ENCODE peak calls at places on chromosomes 5 and 9, in eight cellular contexts. One of them, this sample, is unnamed.

GRCh38 chr5:6773342-6774035 is 60.3 kb downstream of the TENT4A start:
- DNase-seq in HAP-1: no peak
- DNase-seq in adrenal gland: no peak
- DNase-seq in cardiac muscle cell: no peak
- DNase-seq in Panc1: no peak
- DNase-seq in stomach: no peak
- DNase-seq in astrocyte: no peak
- DNase-seq in sigmoid colon: no peak
- DNase-seq in this sample: no peak

GRCh38 chr9:79129865-79130480 is 441.8 kb upstream of the TLE4 start:
- DNase-seq in astrocyte: peak; percentile 30
- DNase-seq in cardiac muscle cell: peak; percentile 72
- DNase-seq in Panc1: peak; percentile 2
- DNase-seq in sigmoid colon: no peak
- DNase-seq in adrenal gland: peak; percentile 43
- DNase-seq in stomach: peak; percentile 57
- DNase-seq in HAP-1: peak; percentile 9
- DNase-seq in this sample: peak; percentile 33

GRCh38 chr5:137858223-137858916 is 9.3 kb upstream of the MYOT start:
- DNase-seq in Panc1: no peak
- DNase-seq in sigmoid colon: no peak
- DNase-seq in HAP-1: no peak
- DNase-seq in adrenal gland: no peak
- DNase-seq in astrocyte: peak; percentile 27
- DNase-seq in stomach: no peak
- DNase-seq in cardiac muscle cell: peak; percentile 63
- DNase-seq in this sample: no peak

GRCh38 chr5:135105105-135105484 is 71.1 kb upstream of the PITX1 start:
- DNase-seq in Panc1: no peak
- DNase-seq in stomach: no peak
- DNase-seq in HAP-1: no peak
- DNase-seq in cardiac muscle cell: no peak
- DNase-seq in astrocyte: no peak
- DNase-seq in adrenal gland: no peak
- DNase-seq in sigmoid colon: peak; percentile 34
- DNase-seq in this sample: no peak

GRCh38 chr5:125554355-125554754 is 807.9 kb upstream of the ZNF608 start:
- DNase-seq in cardiac muscle cell: no peak
- DNase-seq in Panc1: no peak
- DNase-seq in stomach: no peak
- DNase-seq in astrocyte: no peak
- DNase-seq in HAP-1: no peak
- DNase-seq in adrenal gland: no peak
- DNase-seq in sigmoid colon: no peak
- DNase-seq in this sample: no peak

GRCh38 chr9:93264338-93265125 is 80.6 kb downstream of the WNK2 start:
- DNase-seq in HAP-1: no peak
- DNase-seq in adrenal gland: no peak
- DNase-seq in astrocyte: no peak
- DNase-seq in cardiac muscle cell: no peak
- DNase-seq in sigmoid colon: peak; percentile 55
- DNase-seq in stomach: no peak
- DNase-seq in Panc1: no peak
- DNase-seq in this sample: peak; percentile 15

GRCh38 chr5:88660947-88661869 is 221.8 kb downstream of the MEF2C start:
- DNase-seq in HAP-1: peak; percentile 95
- DNase-seq in sigmoid colon: peak; percentile 83
- DNase-seq in Panc1: no peak
- DNase-seq in astrocyte: peak; percentile 97
- DNase-seq in adrenal gland: peak; percentile 96
- DNase-seq in stomach: no peak
- DNase-seq in cardiac muscle cell: peak; percentile 75
- DNase-seq in this sample: peak; percentile 51

GRCh38 chr5:56072863-56073777 is 78.4 kb upstream of the IL6ST start:
- DNase-seq in sigmoid colon: no peak
- DNase-seq in Panc1: no peak
- DNase-seq in adrenal gland: no peak
- DNase-seq in HAP-1: no peak
- DNase-seq in cardiac muscle cell: peak; percentile 56
- DNase-seq in stomach: no peak
- DNase-seq in astrocyte: peak; percentile 20
- DNase-seq in this sample: no peak

GRCh38 chr5:140345919-140346347 is 470 bp downstream of the HBEGF start:
- DNase-seq in sigmoid colon: peak; percentile 88
- DNase-seq in astrocyte: peak; percentile 56
- DNase-seq in Panc1: peak; percentile 33
- DNase-seq in HAP-1: peak; percentile 28
- DNase-seq in adrenal gland: peak; percentile 73
- DNase-seq in cardiac muscle cell: peak; percentile 74
- DNase-seq in stomach: peak; percentile 68
- DNase-seq in this sample: peak; percentile 61

GRCh38 chr9:12878342-12878978 is 103.6 kb downstream of the LURAP1L start:
- DNase-seq in astrocyte: no peak
- DNase-seq in HAP-1: no peak
- DNase-seq in cardiac muscle cell: no peak
- DNase-seq in stomach: no peak
- DNase-seq in adrenal gland: no peak
- DNase-seq in sigmoid colon: no peak
- DNase-seq in Panc1: no peak
- DNase-seq in this sample: no peak

GRCh38 chr5:91499943-91500531 is 116.9 kb upstream of the ARRDC3 start:
- DNase-seq in adrenal gland: no peak
- DNase-seq in astrocyte: peak; percentile 37
- DNase-seq in Panc1: peak; percentile 35
- DNase-seq in stomach: no peak
- DNase-seq in sigmoid colon: no peak
- DNase-seq in cardiac muscle cell: peak; percentile 65
- DNase-seq in HAP-1: peak; percentile 52
- DNase-seq in this sample: no peak

GRCh38 chr5:149466457-149466972 is 84.7 kb downstream of the CSNK1A1 start:
- DNase-seq in sigmoid colon: no peak
- DNase-seq in astrocyte: peak; percentile 84
- DNase-seq in cardiac muscle cell: peak; percentile 56
- DNase-seq in HAP-1: no peak
- DNase-seq in Panc1: no peak
- DNase-seq in stomach: no peak
- DNase-seq in adrenal gland: peak; percentile 88
- DNase-seq in this sample: peak; percentile 57

GRCh38 chr9:27528886-27529315 is 713 bp downstream of the MOB3B start:
- DNase-seq in cardiac muscle cell: peak; percentile 11
- DNase-seq in adrenal gland: peak; percentile 54
- DNase-seq in stomach: peak; percentile 52
- DNase-seq in astrocyte: peak; percentile 2
- DNase-seq in sigmoid colon: peak; percentile 87
- DNase-seq in Panc1: no peak
- DNase-seq in HAP-1: peak; percentile 45
- DNase-seq in this sample: peak; percentile 70

GRCh38 chr5:146647656-146648199 is 131.7 kb upstream of the GPR151 start:
- DNase-seq in stomach: no peak
- DNase-seq in astrocyte: peak; percentile 43
- DNase-seq in sigmoid colon: no peak
- DNase-seq in Panc1: no peak
- DNase-seq in HAP-1: no peak
- DNase-seq in adrenal gland: no peak
- DNase-seq in cardiac muscle cell: no peak
- DNase-seq in this sample: no peak

GRCh38 chr9:69715096-69715495 is 42.9 kb upstream of the APBA1 start:
- DNase-seq in cardiac muscle cell: no peak
- DNase-seq in stomach: no peak
- DNase-seq in Panc1: no peak
- DNase-seq in sigmoid colon: no peak
- DNase-seq in HAP-1: no peak
- DNase-seq in adrenal gland: no peak
- DNase-seq in astrocyte: no peak
- DNase-seq in this sample: no peak

GRCh38 chr9:69718218-69718617 is 41.6 kb downstream of the PTAR1 start:
- DNase-seq in HAP-1: no peak
- DNase-seq in cardiac muscle cell: no peak
- DNase-seq in adrenal gland: no peak
- DNase-seq in astrocyte: no peak
- DNase-seq in Panc1: no peak
- DNase-seq in sigmoid colon: no peak
- DNase-seq in stomach: no peak
- DNase-seq in this sample: peak; percentile 48

GRCh38 chr9:69715825-69716224 is 43.7 kb upstream of the APBA1 start:
- DNase-seq in HAP-1: no peak
- DNase-seq in adrenal gland: no peak
- DNase-seq in Panc1: no peak
- DNase-seq in astrocyte: no peak
- DNase-seq in sigmoid colon: no peak
- DNase-seq in stomach: no peak
- DNase-seq in cardiac muscle cell: no peak
- DNase-seq in this sample: no peak

GRCh38 chr9:69719368-69719767 is 40.4 kb downstream of the PTAR1 start:
- DNase-seq in sigmoid colon: no peak
- DNase-seq in astrocyte: peak; percentile 0
- DNase-seq in adrenal gland: no peak
- DNase-seq in Panc1: no peak
- DNase-seq in HAP-1: peak; percentile 84
- DNase-seq in stomach: no peak
- DNase-seq in cardiac muscle cell: peak; percentile 67
- DNase-seq in this sample: no peak
- H3K4me1 ChIP-seq in sigmoid colon: no peaks in the 10 kb centered on the region
- H3K4me1 ChIP-seq in astrocyte: no peaks in the 10 kb centered on the region
- H3K4me1 ChIP-seq in adrenal gland: no peaks in the 10 kb centered on the region
- H3K4me1 ChIP-seq in Panc1: no peaks in the 10 kb centered on the region
- H3K4me1 ChIP-seq in HAP-1: peaks cover 19% of the 10 kb centered on the region
- H3K4me1 ChIP-seq in stomach: no peaks in the 10 kb centered on the region
- H3K4me1 ChIP-seq in cardiac muscle cell: no peaks in the 10 kb centered on the region
- H3K4me1 ChIP-seq in this sample: peaks cover 9% of the 10 kb centered on the region

GRCh38 chr5:173256800-173257199 is 21.8 kb upstream of the NKX2-5 start:
- DNase-seq in HAP-1: no peak
- DNase-seq in astrocyte: no peak
- DNase-seq in Panc1: no peak
- DNase-seq in stomach: no peak
- DNase-seq in cardiac muscle cell: no peak
- DNase-seq in adrenal gland: no peak
- DNase-seq in sigmoid colon: no peak
- DNase-seq in this sample: no peak
- H3K27me3 ChIP-seq in HAP-1: peaks cover 2% of the 10 kb centered on the region
- H3K27me3 ChIP-seq in astrocyte: peaks cover 61% of the 10 kb centered on the region
- H3K27me3 ChIP-seq in Panc1: peaks cover 5% of the 10 kb centered on the region
- H3K27me3 ChIP-seq in stomach: no peaks in the 10 kb centered on the region
- H3K27me3 ChIP-seq in cardiac muscle cell: no peaks in the 10 kb centered on the region
- H3K27me3 ChIP-seq in adrenal gland: peaks cover 14% of the 10 kb centered on the region
- H3K27me3 ChIP-seq in sigmoid colon: peaks cover 8% of the 10 kb centered on the region
- H3K27me3 ChIP-seq in this sample: peaks cover 3% of the 10 kb centered on the region

DNA sequence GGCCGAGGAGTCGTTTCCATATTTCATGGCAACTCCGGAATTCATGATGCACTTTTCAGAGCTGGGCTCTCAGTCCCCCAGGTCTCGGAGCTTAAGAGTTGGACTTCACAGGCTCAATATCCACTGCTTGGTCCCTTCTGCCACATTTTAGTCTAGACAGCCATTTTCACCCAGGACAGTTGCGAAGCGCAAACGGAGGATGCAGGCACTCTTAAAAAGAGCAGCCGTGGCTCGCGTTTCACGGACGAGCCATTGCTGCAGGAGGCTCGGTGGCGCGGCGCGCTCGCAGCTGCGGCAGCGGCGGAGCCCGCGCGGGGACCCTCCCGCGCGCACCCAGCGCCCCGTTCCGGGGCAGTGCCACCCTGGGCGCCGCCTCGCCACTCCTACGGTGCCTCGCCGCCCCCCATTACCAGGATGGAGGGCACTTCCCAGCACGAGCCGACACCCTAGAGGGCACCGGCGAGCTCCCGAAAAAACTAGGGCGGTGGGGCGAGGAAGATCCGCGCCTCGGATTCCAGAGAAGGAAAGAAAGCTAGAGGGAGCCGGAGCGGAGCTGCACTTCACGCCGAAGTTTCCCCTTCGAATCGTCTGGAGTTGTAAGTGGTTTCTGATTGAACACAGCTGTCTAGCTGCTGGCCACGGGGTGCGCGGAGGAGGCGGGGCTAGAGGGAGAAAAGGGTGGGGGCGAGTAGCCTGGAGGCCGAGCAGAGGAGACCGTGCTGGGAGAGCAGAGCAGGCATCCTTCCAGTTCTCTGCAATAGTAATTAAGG is 140.3 kb downstream of the TSSK1B start:
- DNase-seq in stomach: peak; percentile 77
- DNase-seq in HAP-1: peak; percentile 84
- DNase-seq in adrenal gland: peak; percentile 92
- DNase-seq in Panc1: no peak
- DNase-seq in cardiac muscle cell: peak; percentile 96
- DNase-seq in astrocyte: peak; percentile 84
- DNase-seq in sigmoid colon: peak; percentile 96
- DNase-seq in this sample: peak; percentile 80
- H3K4me3 ChIP-seq in stomach: peak overlapping the region; percentile 68
- H3K4me3 ChIP-seq in HAP-1: peak overlapping the region; percentile 64
- H3K4me3 ChIP-seq in adrenal gland: peak overlapping the region; percentile 66
- H3K4me3 ChIP-seq in Panc1: peak overlapping the region; percentile 53
- H3K4me3 ChIP-seq in cardiac muscle cell: peak overlapping the region; percentile 88
- H3K4me3 ChIP-seq in astrocyte: peak overlapping the region; percentile 91
- H3K4me3 ChIP-seq in sigmoid colon: peak overlapping the region; percentile 51
- H3K4me3 ChIP-seq in this sample: peak overlapping the region; percentile 55

GRCh38 chr5:134091626-134092121 is 22.8 kb upstream of the TCF7 start:
- DNase-seq in adrenal gland: no peak
- DNase-seq in Panc1: no peak
- DNase-seq in stomach: no peak
- DNase-seq in sigmoid colon: no peak
- DNase-seq in HAP-1: no peak
- DNase-seq in astrocyte: no peak
- DNase-seq in cardiac muscle cell: no peak
- DNase-seq in this sample: no peak

GRCh38 chr5:134095293-134095692 is 19.2 kb upstream of the TCF7 start:
- DNase-seq in astrocyte: no peak
- DNase-seq in sigmoid colon: no peak
- DNase-seq in stomach: no peak
- DNase-seq in cardiac muscle cell: no peak
- DNase-seq in HAP-1: no peak
- DNase-seq in adrenal gland: no peak
- DNase-seq in Panc1: no peak
- DNase-seq in this sample: no peak

GRCh38 chr5:134093351-134093750 is 21.1 kb upstream of the TCF7 start:
- DNase-seq in adrenal gland: no peak
- DNase-seq in Panc1: no peak
- DNase-seq in HAP-1: no peak
- DNase-seq in stomach: no peak
- DNase-seq in cardiac muscle cell: no peak
- DNase-seq in sigmoid colon: no peak
- DNase-seq in astrocyte: no peak
- DNase-seq in this sample: no peak

GRCh38 chr5:134090482-134090881 is 24.0 kb upstream of the TCF7 start:
- DNase-seq in cardiac muscle cell: no peak
- DNase-seq in astrocyte: no peak
- DNase-seq in adrenal gland: no peak
- DNase-seq in Panc1: no peak
- DNase-seq in HAP-1: no peak
- DNase-seq in stomach: no peak
- DNase-seq in sigmoid colon: no peak
- DNase-seq in this sample: no peak

GRCh38 chr5:134092875-134093274 is 21.6 kb upstream of the TCF7 start:
- DNase-seq in cardiac muscle cell: no peak
- DNase-seq in adrenal gland: no peak
- DNase-seq in stomach: peak; percentile 55
- DNase-seq in sigmoid colon: no peak
- DNase-seq in Panc1: no peak
- DNase-seq in astrocyte: peak; percentile 61
- DNase-seq in HAP-1: no peak
- DNase-seq in this sample: peak; percentile 60
- H3K4me1 ChIP-seq in cardiac muscle cell: no peaks in the 10 kb centered on the region
- H3K4me1 ChIP-seq in adrenal gland: no peaks in the 10 kb centered on the region
- H3K4me1 ChIP-seq in stomach: peaks cover 8% of the 10 kb centered on the region
- H3K4me1 ChIP-seq in sigmoid colon: no peaks in the 10 kb centered on the region
- H3K4me1 ChIP-seq in Panc1: peaks cover 21% of the 10 kb centered on the region
- H3K4me1 ChIP-seq in astrocyte: peaks cover 9% of the 10 kb centered on the region
- H3K4me1 ChIP-seq in HAP-1: no peaks in the 10 kb centered on the region
- H3K4me1 ChIP-seq in this sample: peaks cover 9% of the 10 kb centered on the region

GRCh38 chr9:113352006-113352405 is 2.7 kb downstream of the BSPRY start:
- DNase-seq in cardiac muscle cell: no peak
- DNase-seq in sigmoid colon: no peak
- DNase-seq in astrocyte: no peak
- DNase-seq in Panc1: no peak
- DNase-seq in adrenal gland: no peak
- DNase-seq in stomach: no peak
- DNase-seq in HAP-1: no peak
- DNase-seq in this sample: no peak
- H3K27me3 ChIP-seq in cardiac muscle cell: peaks cover 58% of the 10 kb centered on the region
- H3K27me3 ChIP-seq in sigmoid colon: peaks cover 2% of the 10 kb centered on the region
- H3K27me3 ChIP-seq in astrocyte: peaks cover 71% of the 10 kb centered on the region
- H3K27me3 ChIP-seq in Panc1: peaks cover 14% of the 10 kb centered on the region
- H3K27me3 ChIP-seq in adrenal gland: no peaks in the 10 kb centered on the region
- H3K27me3 ChIP-seq in stomach: no peaks in the 10 kb centered on the region
- H3K27me3 ChIP-seq in HAP-1: peaks cover 45% of the 10 kb centered on the region
- H3K27me3 ChIP-seq in this sample: no peaks in the 10 kb centered on the region

This sample was measured in colonic mucosa.